ENCODE peak calls at places on chromosomes 6 and 20, in eight cellular contexts. S, R, G, E, F, W, D and M are unnamed samples.

GRCh38 chr20:39289316-39289715 is 327.2 kb downstream of the DHX35 start:
- DNase-seq in R (peak; percentile 17), S (no peak), D (no peak), W (no peak), F (no peak), E (no peak), G (no peak), M (no peak)

GRCh38 chr20:23320317-23320716 is 30.3 kb upstream of the NXT1 start:
- DNase-seq in F (no peak), D (no peak), G (no peak), W (no peak), E (peak; percentile 64), S (no peak), R (no peak), M (no peak)

GRCh38 chr6:52650946-52651345 is 20.0 kb upstream of the TMEM14A start:
- DNase-seq in S (no peak), W (no peak), G (no peak), R (no peak), E (no peak), F (no peak), D (no peak), M (no peak)

GRCh38 chr20:51678041-51678697 is 90.0 kb downstream of the ATP9A start:
- DNase-seq in E (no peak), D (no peak), R (no peak), F (no peak), W (no peak), S (peak; percentile 24), G (no peak), M (no peak)

GRCh38 chr6:25882066-25882496 is 8.0 kb upstream of the SLC17A3 start:
- DNase-seq in G (peak; percentile 13), W (no peak), D (peak; percentile 79), S (no peak), E (no peak), F (peak; percentile 83), R (no peak), M (no peak)

GRCh38 chr20:1426231-1426849 is 33.5 kb upstream of the FKBP1A start:
- DNase-seq in R (no peak), F (no peak), W (no peak), S (no peak), D (no peak), E (no peak), G (no peak), M (no peak)

GRCh38 chr6:167574431-167575097 is 249.7 kb downstream of the TTLL2 start:
- DNase-seq in W (no peak), F (peak; percentile 78), E (no peak), S (peak; percentile 72), G (no peak), R (no peak), D (no peak), M (no peak)

GRCh38 chr6:168908166-168908565 is 345.5 kb downstream of the THBS2 start:
- DNase-seq in D (no peak), W (no peak), G (no peak), R (no peak), E (peak; percentile 56), F (no peak), S (no peak), M (peak; percentile 60)

GRCh38 chr6:87154641-87155271 is 609 bp upstream of the ZNF292 start:
- DNase-seq in W (no peak), G (no peak), F (no peak), D (no peak), E (peak; percentile 59), R (no peak), S (peak; percentile 64), M (peak; percentile 76)

GRCh38 chr20:35451295-35451694 is 4.1 kb upstream of the CEP250 start:
- DNase-seq in S (no peak), D (no peak), E (no peak), R (no peak), F (no peak), G (no peak), W (no peak), M (peak; percentile 97)

GRCh38 chr20:43666376-43667328 is at the start of gene MYBL2:
- DNase-seq in F (peak; percentile 93), G (peak; percentile 67), D (peak; percentile 93), S (no peak), W (no peak), R (no peak), E (peak; percentile 78), M (peak; percentile 29)

GRCh38 chr6:44116643-44117382 is 10.4 kb downstream of the MRPL14 start:
- DNase-seq in G (no peak), E (peak; percentile 86), S (no peak), D (no peak), R (no peak), F (no peak), W (no peak), M (peak; percentile 76)

GRCh38 chr20:48285656-48286055 is 500.4 kb upstream of the SULF2 start:
- DNase-seq in F (no peak), G (no peak), W (no peak), S (no peak), R (no peak), E (no peak), D (no peak), M (no peak)

GRCh38 chr20:1335961-1336698 is 7.2 kb upstream of the SDCBP2 start:
- DNase-seq in G (no peak), E (no peak), D (peak; percentile 51), S (no peak), W (no peak), R (no peak), F (no peak), M (no peak)

GRCh38 chr6:132907915-132908314 is 93.5 kb downstream of the RPS12 start:
- DNase-seq in S (no peak), R (no peak), F (no peak), E (peak; percentile 75), G (no peak), D (no peak), W (no peak), M (peak; percentile 16)

GRCh38 chr20:24149881-24150307 is 161.3 kb upstream of the GGTLC1 start:
- DNase-seq in R (no peak), W (peak; percentile 57), F (no peak), D (no peak), E (peak; percentile 51), S (no peak), G (no peak), M (no peak)

GRCh38 chr6:103983000-103983399 is 876.7 kb downstream of the HACE1 start:
- DNase-seq in W (no peak), F (no peak), E (no peak), R (no peak), S (no peak), D (no peak), G (no peak), M (no peak)

GRCh38 chr6:28254340-28254618 is 2.2 kb upstream of the ZKSCAN4 start:
- DNase-seq in S (no peak), D (no peak), G (no peak), E (no peak), W (no peak), F (no peak), R (no peak), M (no peak)

DNA sequence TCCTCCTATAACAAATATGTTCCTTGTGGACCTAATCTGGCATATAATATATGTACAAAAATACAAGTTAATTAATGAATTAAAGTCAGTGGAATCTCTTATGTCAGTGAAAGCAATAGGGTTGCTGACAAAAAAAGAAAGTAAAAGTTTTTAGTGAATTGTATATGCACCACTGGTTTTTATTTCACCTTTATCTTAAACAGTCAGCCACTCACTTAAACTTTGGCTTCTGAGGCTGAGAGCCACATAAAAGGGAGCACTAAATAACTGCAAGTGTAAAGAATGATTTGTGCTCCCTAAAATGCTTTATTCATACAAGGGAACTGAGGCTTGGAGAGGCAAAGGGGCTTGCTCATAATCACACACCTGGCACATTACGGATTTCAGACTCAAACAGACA is 9.9 kb upstream of the F13A1 start:
- DNase-seq in R (no peak), D (no peak), F (no peak), G (no peak), E (no peak), W (no peak), S (no peak), M (no peak)
- TF ChIP-seq CTCF in R (no peak), D (no peak), F (no peak), G (no peak), E (no peak), W (no peak), S (no peak), M (no peak)

GRCh38 chr6:158565122-158565429 is 5.2 kb downstream of the TMEM181 start:
- DNase-seq in R (no peak), G (no peak), S (peak; percentile 17), F (no peak), D (no peak), W (no peak), E (no peak), M (no peak)

GRCh38 chr6:158567152-158567551 is 7.3 kb downstream of the TMEM181 start:
- DNase-seq in W (no peak), R (no peak), E (no peak), G (no peak), F (peak; percentile 19), D (no peak), S (no peak), M (no peak)

GRCh38 chr6:158565482-158566040 is 5.7 kb downstream of the TMEM181 start:
- DNase-seq in R (no peak), D (no peak), W (no peak), G (no peak), F (no peak), E (no peak), S (no peak), M (no peak)

GRCh38 chr6:158567871-158568401 is 8.0 kb downstream of the TMEM181 start:
- DNase-seq in S (no peak), W (no peak), E (no peak), F (peak; percentile 38), R (no peak), D (no peak), G (no peak), M (peak; percentile 64)

DNA sequence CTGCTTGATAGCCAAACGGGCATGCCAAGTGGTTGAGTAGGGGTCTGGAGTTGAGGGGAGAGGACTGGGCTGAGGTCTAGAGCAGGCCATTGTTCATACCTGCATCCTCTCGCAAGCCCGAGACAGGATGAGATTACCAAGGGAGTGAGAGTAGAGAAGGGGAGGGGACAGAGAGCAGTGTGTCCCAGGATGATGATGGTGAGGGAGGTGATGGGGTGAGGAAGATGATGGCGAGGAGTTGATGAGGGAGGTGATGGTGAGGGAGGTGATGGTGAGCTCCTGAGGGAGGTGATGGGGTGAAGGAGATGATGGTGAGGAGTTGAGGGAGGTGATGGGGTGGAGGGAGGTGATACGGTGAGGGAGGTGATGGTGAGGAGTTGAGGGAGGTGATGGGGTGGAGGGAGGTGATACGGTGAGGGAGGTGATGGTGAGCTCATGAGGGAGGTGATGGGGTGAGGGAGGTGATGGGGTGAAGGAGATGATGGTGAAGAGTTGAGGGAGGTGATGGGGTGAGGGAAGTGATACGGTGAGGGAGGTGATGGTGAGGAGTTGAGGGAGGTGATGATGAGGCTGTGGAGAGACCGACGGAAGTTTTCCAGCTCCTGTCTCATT is 6.4 kb downstream of the TMEM181 start:
- DNase-seq in E (no peak), W (no peak), R (no peak), D (no peak), F (no peak), S (no peak), G (no peak), M (no peak)
- H3K4me1 ChIP-seq in E (peaks cover 26% of the 10 kb centered on the region), W (no peaks in the 10 kb centered on the region), R (peaks cover 17% of the 10 kb centered on the region), D (peaks cover 4% of the 10 kb centered on the region), F (peaks cover 69% of the 10 kb centered on the region), S (no peaks in the 10 kb centered on the region), G (peaks cover 7% of the 10 kb centered on the region), M (peaks cover 13% of the 10 kb centered on the region)

GRCh38 chr6:136864676-136865075 is 42.3 kb downstream of the PEX7 start:
- DNase-seq in W (no peak), F (no peak), D (no peak), S (no peak), R (no peak), E (no peak), G (no peak), M (no peak)
- TF ChIP-seq CTCF in W (no peak), F (no peak), D (no peak), S (no peak), R (no peak), E (no peak), G (no peak), M (no peak)

GRCh38 chr6:142848969-142849368 is 96.0 kb downstream of the HIVEP2 start:
- DNase-seq in D (no peak), R (no peak), F (no peak), G (no peak), E (no peak), W (no peak), S (no peak), M (no peak)
- H3K4me1 ChIP-seq in D (peaks cover 38% of the 10 kb centered on the region), R (peaks cover 37% of the 10 kb centered on the region), F (peaks cover 44% of the 10 kb centered on the region), G (peaks cover 35% of the 10 kb centered on the region), E (peaks cover 80% of the 10 kb centered on the region), W (peaks cover 60% of the 10 kb centered on the region), S (no peaks in the 10 kb centered on the region), M (peaks cover 65% of the 10 kb centered on the region)